ENCODE peak calls at places on chromosomes 7 and 10, in nine cellular contexts. B is heart left ventricle, C is HepG2, S is tibial nerve, H is transverse colon, R is sigmoid colon, U is gastrocnemius medialis, M is spleen, T is suprapubic skin. V is an unnamed sample.

GRCh38 chr7:126185959-126186580 is 1066.7 kb downstream of the GRM8 start:
- DNase-seq in H (no peak), B (no peak), R (no peak), U (no peak), C (no peak), T (peak), S (no peak), M (no peak), V (no peak)

GRCh38 chr7:135322571-135323340 is 89.1 kb downstream of the STRA8 start:
- DNase-seq in R (no peak), U (no peak), B (no peak), H (no peak), C (no peak), S (no peak), M (no peak), T (no peak), V (peak)

GRCh38 chr7:21367081-21367480 is 60.8 kb upstream of the SP4 start:
- DNase-seq in R (no peak), M (no peak), T (no peak), C (no peak), B (no peak), H (no peak), S (no peak), U (no peak), V (no peak)

GRCh38 chr7:104767826-104768536 is 246.0 kb upstream of the KMT2E start:
- DNase-seq in H (no peak), M (no peak), U (no peak), T (no peak), S (no peak), C (no peak), B (no peak), R (no peak), V (no peak)

GRCh38 chr7:77903597-77903996 is 105.0 kb downstream of the PHTF2 start:
- DNase-seq in T (no peak), S (no peak), C (peak), M (no peak), R (no peak), B (no peak), U (peak), H (no peak), V (no peak)

GRCh38 chr10:3043512-3044368 is 23.6 kb upstream of the PFKP start:
- DNase-seq in B (peak), U (no peak), R (peak), M (no peak), H (peak), C (peak), T (no peak), S (peak), V (no peak)

GRCh38 chr7:2663121-2663886 is 24.7 kb upstream of the AMZ1 start:
- DNase-seq in C (peak), T (no peak), R (peak), M (peak), B (no peak), S (no peak), H (no peak), U (no peak), V (no peak)

GRCh38 chr10:96720422-96721206 is at the start of gene PIK3AP1:
- DNase-seq in R (peak), B (peak), U (peak), H (peak), S (no peak), M (peak), C (no peak), T (no peak), V (no peak)

GRCh38 chr7:24701232-24701898 is 55.9 kb downstream of the GSDME start:
- DNase-seq in H (no peak), R (no peak), M (peak), C (no peak), T (no peak), S (no peak), U (peak), B (no peak), V (no peak)

DNA sequence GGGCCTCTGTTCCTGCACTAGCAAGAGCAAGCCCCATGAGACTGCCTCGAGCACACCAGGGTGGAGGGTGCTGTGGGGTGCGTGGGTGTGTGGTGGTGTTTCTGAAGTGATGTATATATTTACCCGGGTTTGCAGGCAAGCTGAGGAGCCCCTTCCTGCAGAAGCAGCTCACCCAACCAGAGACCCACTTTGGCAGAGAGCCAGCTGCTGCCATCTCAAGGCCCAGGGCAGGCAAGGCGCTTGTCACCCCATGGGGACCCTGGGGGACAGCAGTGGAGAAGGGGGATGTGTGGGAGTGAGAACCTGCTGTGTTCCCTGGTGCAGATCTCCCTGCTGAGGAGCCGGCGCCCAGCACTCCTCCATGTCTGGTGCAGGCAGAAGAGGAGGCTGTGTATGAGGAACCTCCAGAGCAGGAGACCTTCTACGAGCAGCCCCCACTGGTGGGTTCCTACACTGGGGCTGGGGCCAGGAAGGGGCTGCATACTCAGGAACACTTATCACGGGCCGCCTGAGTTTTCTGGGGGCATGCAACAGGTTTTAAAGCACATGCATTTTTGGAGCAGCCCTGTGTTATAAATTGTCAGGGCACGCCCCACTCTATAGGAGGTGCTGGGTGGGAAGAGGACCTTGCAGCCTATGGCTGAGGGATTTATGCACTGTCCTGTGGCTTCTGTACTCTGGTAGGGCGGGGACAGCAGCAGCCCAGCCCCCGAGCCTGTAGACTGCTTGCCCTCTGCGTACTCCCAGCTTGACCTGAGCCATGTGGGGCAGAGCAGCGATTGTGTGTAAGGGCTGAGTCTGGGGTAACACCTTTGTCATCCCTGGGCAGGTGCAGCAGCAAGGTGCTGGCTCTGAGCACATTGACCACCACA is 5.9 kb downstream of the PGAM2 start:
- DNase-seq in C (no peak), U (no peak), H (peak), M (peak), S (no peak), R (peak), T (peak), B (no peak), V (peak)
- H3K4me3 ChIP-seq in C (no peak), U (no peak), H (no peak), M (no peak), S (no peak), R (no peak), T (no peak), B (no peak), V (no peak)

GRCh38 chr10:79139124-79139835 is 70.5 kb downstream of the ZMIZ1 start:
- DNase-seq in C (no peak), S (no peak), T (no peak), U (peak), M (no peak), R (peak), H (peak), B (peak), V (no peak)

GRCh38 chr10:79138449-79139123 is 69.8 kb downstream of the ZMIZ1 start:
- DNase-seq in T (no peak), R (no peak), U (no peak), B (no peak), H (no peak), M (no peak), C (no peak), S (no peak), V (no peak)

GRCh38 chr10:79137404-79137803 is 68.6 kb downstream of the ZMIZ1 start:
- DNase-seq in T (no peak), R (no peak), C (no peak), M (no peak), H (no peak), S (no peak), U (no peak), B (no peak), V (no peak)

GRCh38 chr10:79136227-79137005 is 67.7 kb downstream of the ZMIZ1 start:
- DNase-seq in R (no peak), U (no peak), S (no peak), B (no peak), M (no peak), C (no peak), T (no peak), H (no peak), V (no peak)

DNA sequence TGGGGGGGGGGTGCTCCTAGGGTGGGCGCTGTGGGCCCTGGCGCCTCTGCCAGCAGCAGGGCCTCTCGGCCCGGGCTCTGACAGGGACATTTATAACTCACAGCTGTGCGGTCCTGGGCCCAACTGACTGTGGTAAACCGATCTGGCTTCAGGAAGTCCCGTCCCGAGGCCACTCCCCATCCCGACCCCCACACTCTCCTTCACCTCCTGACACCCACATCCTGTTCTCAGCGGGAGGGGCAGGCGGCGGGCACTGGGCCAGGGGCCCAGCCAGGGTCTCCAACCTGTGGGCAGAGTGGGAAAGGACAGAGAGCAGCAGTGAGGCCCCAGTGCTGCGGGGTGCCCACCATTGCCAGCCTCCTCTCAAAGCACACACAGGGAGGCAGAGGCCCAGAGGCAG is 69.1 kb downstream of the ZMIZ1 start:
- DNase-seq in S (no peak), U (no peak), H (peak), R (peak), T (no peak), B (peak), M (peak), C (no peak), V (no peak)
- TF ChIP-seq POLR2A in S (no peak), U (no peak), H (no peak), R (no peak), T (no peak), B (no peak), M (no peak), C (no peak), V (no peak)

GRCh38 chr7:30202671-30203070 is 67.9 kb downstream of the MTURN start:
- DNase-seq in S (no peak), R (no peak), U (no peak), M (no peak), B (no peak), T (no peak), H (no peak), C (no peak), V (no peak)

GRCh38 chr7:30207376-30207775 is 72.6 kb downstream of the MTURN start:
- DNase-seq in S (no peak), U (no peak), H (no peak), B (no peak), C (no peak), R (no peak), M (no peak), T (no peak), V (no peak)

GRCh38 chr7:30206466-30206865 is 71.7 kb downstream of the MTURN start:
- DNase-seq in S (no peak), M (no peak), H (no peak), U (no peak), R (no peak), B (no peak), C (no peak), T (no peak), V (no peak)

GRCh38 chr7:30209951-30210350 is 74.4 kb upstream of the ZNRF2 start:
- DNase-seq in M (no peak), C (no peak), R (no peak), T (no peak), B (no peak), S (no peak), U (no peak), H (no peak), V (no peak)

DNA sequence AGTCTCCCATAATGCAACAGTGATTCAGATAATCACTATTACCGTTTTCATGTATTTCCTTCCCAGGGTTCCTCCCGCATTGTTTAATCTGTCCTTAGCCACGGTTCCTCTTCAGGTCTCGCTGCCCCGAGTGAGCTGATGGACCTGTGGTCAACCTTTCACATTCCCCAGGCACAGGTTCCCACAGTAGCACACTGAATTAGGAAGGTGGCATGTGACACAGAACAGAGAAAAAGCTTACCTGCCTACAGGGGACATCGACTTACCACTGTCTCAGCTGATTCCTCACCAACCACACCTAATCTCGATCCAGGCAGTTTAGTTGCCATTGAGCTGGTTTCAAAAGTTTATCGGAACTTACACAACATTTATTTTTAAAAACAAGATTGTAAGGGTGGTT is 72.2 kb downstream of the MTURN start:
- DNase-seq in S (no peak), C (no peak), T (no peak), B (no peak), U (no peak), R (no peak), M (no peak), H (no peak), V (no peak)
- H3K4me3 ChIP-seq in S (no peak), C (no peak), T (no peak), B (no peak), U (no peak), R (no peak), M (no peak), H (no peak), V (no peak)

GRCh38 chr10:29784175-29784773 is 149.5 kb upstream of the SVIL start:
- DNase-seq in U (peak), C (peak), T (peak), S (peak), B (peak), M (no peak), R (peak), H (peak), V (peak)
- TF ChIP-seq POLR2A in U (peak), C (no peak), T (no peak), S (no peak), B (no peak), M (no peak), R (no peak), H (no peak), V (no peak)

GRCh38 chr7:27142562-27143021 is 889 bp downstream of the HOXA5 start:
- DNase-seq in R (no peak), M (no peak), S (no peak), C (no peak), U (no peak), T (peak), H (no peak), B (no peak), V (no peak)
- H3K4me3 ChIP-seq in R (peak), M (peak), S (peak), C (peak), U (peak), T (peak), H (peak), B (peak), V (peak)